ENCODE peak calls at places on chromosomes 5 and 9, in five cellular contexts. One of them, this sample, is unnamed.

GRCh38 chr5:55900776-55901175 is 49.6 kb downstream of the IL31RA start:
- DNase-seq in Daoy: no peak
- DNase-seq in IMR-90: no peak
- DNase-seq in NCI-H2171 treated with DMSO at 0.1 percent for 48 hours: peak; percentile 16
- DNase-seq in H9: no peak
- DNase-seq in this sample: no peak

GRCh38 chr5:144886668-144887067 is 716.0 kb downstream of the KCTD16 start:
- DNase-seq in Daoy: no peak
- DNase-seq in IMR-90: no peak
- DNase-seq in NCI-H2171 treated with DMSO at 0.1 percent for 48 hours: no peak
- DNase-seq in H9: no peak
- DNase-seq in this sample: no peak

GRCh38 chr9:136107953-136108647 is 10.6 kb downstream of the TMEM250 start:
- DNase-seq in Daoy: no peak
- DNase-seq in IMR-90: no peak
- DNase-seq in NCI-H2171 treated with DMSO at 0.1 percent for 48 hours: peak; percentile 92
- DNase-seq in H9: peak; percentile 56
- DNase-seq in this sample: peak; percentile 12

GRCh38 chr9:84338792-84339191 is 1.8 kb downstream of the SLC28A3 start:
- DNase-seq in Daoy: no peak
- DNase-seq in IMR-90: no peak
- DNase-seq in NCI-H2171 treated with DMSO at 0.1 percent for 48 hours: no peak
- DNase-seq in H9: no peak
- DNase-seq in this sample: no peak

GRCh38 chr5:149551227-149552037 is at the start of gene CSNK1A1:
- DNase-seq in Daoy: peak; percentile 100
- DNase-seq in IMR-90: peak; percentile 98
- DNase-seq in NCI-H2171 treated with DMSO at 0.1 percent for 48 hours: peak; percentile 93
- DNase-seq in H9: peak; percentile 99
- DNase-seq in this sample: peak; percentile 100

GRCh38 chr9:129287595-129288305 is 109.7 kb upstream of the IER5L start:
- DNase-seq in Daoy: no peak
- DNase-seq in IMR-90: no peak
- DNase-seq in NCI-H2171 treated with DMSO at 0.1 percent for 48 hours: peak; percentile 47
- DNase-seq in H9: no peak
- DNase-seq in this sample: no peak

GRCh38 chr9:87206064-87206661 is 258.9 kb upstream of the GAS1 start:
- DNase-seq in Daoy: peak; percentile 85
- DNase-seq in IMR-90: peak; percentile 85
- DNase-seq in NCI-H2171 treated with DMSO at 0.1 percent for 48 hours: no peak
- DNase-seq in H9: no peak
- DNase-seq in this sample: peak; percentile 80

GRCh38 chr5:133742370-133743036 is 130.2 kb upstream of the FSTL4 start:
- DNase-seq in Daoy: no peak
- DNase-seq in IMR-90: no peak
- DNase-seq in NCI-H2171 treated with DMSO at 0.1 percent for 48 hours: no peak
- DNase-seq in H9: no peak
- DNase-seq in this sample: no peak

GRCh38 chr5:123785160-123786001 is 273.4 kb downstream of the CSNK1G3 start:
- DNase-seq in Daoy: no peak
- DNase-seq in IMR-90: peak; percentile 64
- DNase-seq in NCI-H2171 treated with DMSO at 0.1 percent for 48 hours: peak; percentile 91
- DNase-seq in H9: no peak
- DNase-seq in this sample: peak; percentile 64

GRCh38 chr5:176816043-176816745 is 5.8 kb downstream of the UNC5A start:
- DNase-seq in Daoy: no peak
- DNase-seq in IMR-90: no peak
- DNase-seq in NCI-H2171 treated with DMSO at 0.1 percent for 48 hours: peak; percentile 68
- DNase-seq in H9: no peak
- DNase-seq in this sample: no peak

GRCh38 chr5:140178082-140178410 is 3.1 kb downstream of the CYSTM1 start:
- DNase-seq in Daoy: peak; percentile 20
- DNase-seq in IMR-90: no peak
- DNase-seq in NCI-H2171 treated with DMSO at 0.1 percent for 48 hours: no peak
- DNase-seq in H9: no peak
- DNase-seq in this sample: no peak

GRCh38 chr5:116557669-116558271 is 16.9 kb downstream of the SEMA6A start:
- DNase-seq in Daoy: peak; percentile 28
- DNase-seq in IMR-90: peak; percentile 8
- DNase-seq in NCI-H2171 treated with DMSO at 0.1 percent for 48 hours: no peak
- DNase-seq in H9: no peak
- DNase-seq in this sample: peak; percentile 41

GRCh38 chr9:26292943-26293342 is 599.7 kb downstream of the CAAP1 start:
- DNase-seq in Daoy: no peak
- DNase-seq in IMR-90: peak; percentile 52
- DNase-seq in NCI-H2171 treated with DMSO at 0.1 percent for 48 hours: no peak
- DNase-seq in H9: no peak
- DNase-seq in this sample: peak; percentile 47

GRCh38 chr5:155953335-155953734 is 373.6 kb upstream of the SGCD start:
- DNase-seq in Daoy: peak; percentile 30
- DNase-seq in IMR-90: peak; percentile 72
- DNase-seq in NCI-H2171 treated with DMSO at 0.1 percent for 48 hours: no peak
- DNase-seq in H9: no peak
- DNase-seq in this sample: peak; percentile 23